ENCODE peak calls at places on chromosomes 4 and X, in seven cellular contexts. One of them, this sample, is unnamed. For H3K4me1, the result is how much of the 10 kb centered on the place peaks cover.

GRCh38 chr4:87835192-87835591 is 2.4 kb downstream of the MEPE start:
- DNase-seq in ovary: no peak
- DNase-seq in tibial artery: no peak
- DNase-seq in IMR-90: no peak
- DNase-seq in OCI-LY7: no peak
- DNase-seq in PC-3: peak
- DNase-seq in cardiac muscle cell: no peak
- DNase-seq in this sample: no peak

GRCh38 chrX:21940356-21940829 is at the start of gene SMS:
- DNase-seq in IMR-90: peak
- DNase-seq in OCI-LY7: peak
- DNase-seq in ovary: peak
- DNase-seq in tibial artery: peak
- DNase-seq in cardiac muscle cell: peak
- DNase-seq in PC-3: peak
- DNase-seq in this sample: peak

GRCh38 chr4:183960021-183960420 is 54.9 kb downstream of the STOX2 start:
- DNase-seq in cardiac muscle cell: peak
- DNase-seq in IMR-90: peak
- DNase-seq in ovary: peak
- DNase-seq in tibial artery: no peak
- DNase-seq in PC-3: peak
- DNase-seq in OCI-LY7: no peak
- DNase-seq in this sample: no peak

GRCh38 chr4:150297861-150298474 is 219.7 kb downstream of the DCLK2 start:
- DNase-seq in ovary: no peak
- DNase-seq in PC-3: peak
- DNase-seq in IMR-90: peak
- DNase-seq in OCI-LY7: peak
- DNase-seq in cardiac muscle cell: peak
- DNase-seq in tibial artery: no peak
- DNase-seq in this sample: no peak

GRCh38 chr4:48653217-48654014 is 126.7 kb downstream of the FRYL start:
- DNase-seq in PC-3: no peak
- DNase-seq in ovary: peak
- DNase-seq in OCI-LY7: no peak
- DNase-seq in cardiac muscle cell: peak
- DNase-seq in tibial artery: peak
- DNase-seq in IMR-90: peak
- DNase-seq in this sample: no peak

GRCh38 chr4:161680146-161680545 is 483.7 kb downstream of the FSTL5 start:
- DNase-seq in PC-3: no peak
- DNase-seq in cardiac muscle cell: no peak
- DNase-seq in ovary: no peak
- DNase-seq in OCI-LY7: no peak
- DNase-seq in IMR-90: no peak
- DNase-seq in tibial artery: no peak
- DNase-seq in this sample: no peak

GRCh38 chrX:94401426-94401825 is 727.4 kb downstream of the FAM133A start:
- DNase-seq in PC-3: no peak
- DNase-seq in cardiac muscle cell: no peak
- DNase-seq in tibial artery: no peak
- DNase-seq in OCI-LY7: no peak
- DNase-seq in ovary: no peak
- DNase-seq in IMR-90: no peak
- DNase-seq in this sample: no peak

GRCh38 chr4:16641971-16642370 is 256.5 kb downstream of the LDB2 start:
- DNase-seq in cardiac muscle cell: peak
- DNase-seq in IMR-90: peak
- DNase-seq in ovary: no peak
- DNase-seq in PC-3: no peak
- DNase-seq in OCI-LY7: no peak
- DNase-seq in tibial artery: no peak
- DNase-seq in this sample: no peak

GRCh38 chr4:1055721-1056590 is 44.5 kb downstream of the FGFRL1 start:
- DNase-seq in IMR-90: peak
- DNase-seq in cardiac muscle cell: peak
- DNase-seq in tibial artery: peak
- DNase-seq in PC-3: no peak
- DNase-seq in ovary: peak
- DNase-seq in OCI-LY7: peak
- DNase-seq in this sample: no peak

GRCh38 chr4:108060686-108061321 is 71.1 kb downstream of the HADH start:
- DNase-seq in ovary: no peak
- DNase-seq in tibial artery: no peak
- DNase-seq in PC-3: no peak
- DNase-seq in cardiac muscle cell: no peak
- DNase-seq in IMR-90: no peak
- DNase-seq in OCI-LY7: no peak
- DNase-seq in this sample: no peak

GRCh38 chr4:152723236-152723635 is 43.4 kb upstream of the TMEM154 start:
- DNase-seq in OCI-LY7: no peak
- DNase-seq in IMR-90: no peak
- DNase-seq in cardiac muscle cell: no peak
- DNase-seq in tibial artery: no peak
- DNase-seq in ovary: no peak
- DNase-seq in PC-3: no peak
- DNase-seq in this sample: no peak

GRCh38 chrX:51893931-51894696 is 691 bp downstream of the MAGED1 start:
- DNase-seq in cardiac muscle cell: peak
- DNase-seq in tibial artery: peak
- DNase-seq in OCI-LY7: peak
- DNase-seq in IMR-90: peak
- DNase-seq in PC-3: peak
- DNase-seq in ovary: no peak
- DNase-seq in this sample: no peak

GRCh38 chrX:17689971-17690409 is 47.3 kb upstream of the SCML1 start:
- DNase-seq in tibial artery: peak
- DNase-seq in cardiac muscle cell: peak
- DNase-seq in PC-3: peak
- DNase-seq in OCI-LY7: peak
- DNase-seq in ovary: peak
- DNase-seq in IMR-90: peak
- DNase-seq in this sample: no peak

GRCh38 chrX:29138003-29138402 is 550.8 kb downstream of the IL1RAPL1 start:
- DNase-seq in OCI-LY7: no peak
- DNase-seq in IMR-90: no peak
- DNase-seq in tibial artery: no peak
- DNase-seq in ovary: no peak
- DNase-seq in PC-3: no peak
- DNase-seq in cardiac muscle cell: no peak
- DNase-seq in this sample: no peak

GRCh38 chr4:1939664-1940509 is 68.7 kb downstream of the NSD2 start:
- DNase-seq in ovary: no peak
- DNase-seq in tibial artery: no peak
- DNase-seq in cardiac muscle cell: peak
- DNase-seq in IMR-90: peak
- DNase-seq in OCI-LY7: no peak
- DNase-seq in PC-3: peak
- DNase-seq in this sample: no peak

GRCh38 chrX:71540801-71541545 is 8.1 kb downstream of the OGT start:
- DNase-seq in ovary: no peak
- DNase-seq in tibial artery: no peak
- DNase-seq in PC-3: no peak
- DNase-seq in cardiac muscle cell: no peak
- DNase-seq in OCI-LY7: peak
- DNase-seq in IMR-90: no peak
- DNase-seq in this sample: no peak

GRCh38 chrX:71543316-71543715 is 10.4 kb downstream of the OGT start:
- DNase-seq in ovary: no peak
- DNase-seq in cardiac muscle cell: peak
- DNase-seq in PC-3: peak
- DNase-seq in tibial artery: no peak
- DNase-seq in IMR-90: peak
- DNase-seq in OCI-LY7: no peak
- DNase-seq in this sample: no peak

GRCh38 chrX:71542825-71543224 is 9.9 kb downstream of the OGT start:
- DNase-seq in ovary: no peak
- DNase-seq in cardiac muscle cell: no peak
- DNase-seq in IMR-90: no peak
- DNase-seq in PC-3: peak
- DNase-seq in OCI-LY7: no peak
- DNase-seq in tibial artery: no peak
- DNase-seq in this sample: no peak

GRCh38 chrX:71541546-71542022 is 8.7 kb downstream of the OGT start:
- DNase-seq in tibial artery: no peak
- DNase-seq in IMR-90: peak
- DNase-seq in PC-3: peak
- DNase-seq in ovary: no peak
- DNase-seq in OCI-LY7: no peak
- DNase-seq in cardiac muscle cell: peak
- DNase-seq in this sample: no peak

GRCh38 chrX:71542411-71542810 is 9.5 kb downstream of the OGT start:
- DNase-seq in IMR-90: peak
- DNase-seq in PC-3: peak
- DNase-seq in ovary: no peak
- DNase-seq in cardiac muscle cell: peak
- DNase-seq in OCI-LY7: no peak
- DNase-seq in tibial artery: no peak
- DNase-seq in this sample: no peak
- H3K4me1 ChIP-seq in IMR-90: under half
- H3K4me1 ChIP-seq in PC-3: half or more
- H3K4me1 ChIP-seq in ovary: under half
- H3K4me1 ChIP-seq in cardiac muscle cell: under half
- H3K4me1 ChIP-seq in OCI-LY7: half or more
- H3K4me1 ChIP-seq in tibial artery: half or more
- H3K4me1 ChIP-seq in this sample: under half

GRCh38 chr4:141306331-141306730 is 85.6 kb downstream of the ZNF330 start:
- DNase-seq in OCI-LY7: no peak
- DNase-seq in ovary: no peak
- DNase-seq in IMR-90: no peak
- DNase-seq in PC-3: no peak
- DNase-seq in tibial artery: no peak
- DNase-seq in cardiac muscle cell: no peak
- DNase-seq in this sample: no peak

GRCh38 chr4:141302926-141303325 is 82.2 kb downstream of the ZNF330 start:
- DNase-seq in ovary: no peak
- DNase-seq in OCI-LY7: no peak
- DNase-seq in cardiac muscle cell: no peak
- DNase-seq in PC-3: no peak
- DNase-seq in IMR-90: no peak
- DNase-seq in tibial artery: no peak
- DNase-seq in this sample: no peak

GRCh38 chr4:141309864-141310263 is 89.2 kb downstream of the ZNF330 start:
- DNase-seq in PC-3: no peak
- DNase-seq in cardiac muscle cell: no peak
- DNase-seq in OCI-LY7: no peak
- DNase-seq in IMR-90: no peak
- DNase-seq in ovary: no peak
- DNase-seq in tibial artery: no peak
- DNase-seq in this sample: no peak

GRCh38 chr4:141304346-141304745 is 83.7 kb downstream of the ZNF330 start:
- DNase-seq in tibial artery: no peak
- DNase-seq in PC-3: no peak
- DNase-seq in IMR-90: no peak
- DNase-seq in OCI-LY7: no peak
- DNase-seq in ovary: no peak
- DNase-seq in cardiac muscle cell: no peak
- DNase-seq in this sample: no peak

GRCh38 chr4:141307241-141307689 is 86.6 kb downstream of the ZNF330 start:
- DNase-seq in tibial artery: peak
- DNase-seq in ovary: no peak
- DNase-seq in OCI-LY7: peak
- DNase-seq in IMR-90: peak
- DNase-seq in cardiac muscle cell: peak
- DNase-seq in PC-3: peak
- DNase-seq in this sample: peak
- TF ChIP-seq CTCF in tibial artery: peak
- TF ChIP-seq CTCF in ovary: no peak
- TF ChIP-seq CTCF in OCI-LY7: peak
- TF ChIP-seq CTCF in IMR-90: peak
- TF ChIP-seq CTCF in cardiac muscle cell: peak
- TF ChIP-seq CTCF in PC-3: peak
- TF ChIP-seq CTCF in this sample: peak

GRCh38 chr4:147054241-147054902 is 108.7 kb upstream of the TTC29 start:
- DNase-seq in cardiac muscle cell: peak
- DNase-seq in ovary: no peak
- DNase-seq in PC-3: peak
- DNase-seq in tibial artery: no peak
- DNase-seq in OCI-LY7: no peak
- DNase-seq in IMR-90: no peak
- DNase-seq in this sample: no peak

GRCh38 chr4:147060171-147060931 is 114.7 kb upstream of the TTC29 start:
- DNase-seq in OCI-LY7: no peak
- DNase-seq in ovary: no peak
- DNase-seq in cardiac muscle cell: peak
- DNase-seq in PC-3: no peak
- DNase-seq in IMR-90: peak
- DNase-seq in tibial artery: no peak
- DNase-seq in this sample: no peak

GRCh38 chr4:147059064-147059731 is 113.5 kb upstream of the TTC29 start:
- DNase-seq in IMR-90: no peak
- DNase-seq in ovary: no peak
- DNase-seq in cardiac muscle cell: no peak
- DNase-seq in OCI-LY7: peak
- DNase-seq in tibial artery: no peak
- DNase-seq in PC-3: no peak
- DNase-seq in this sample: no peak

GRCh38 chr4:147057631-147057980 is 111.9 kb upstream of the TTC29 start:
- DNase-seq in tibial artery: no peak
- DNase-seq in PC-3: peak
- DNase-seq in ovary: no peak
- DNase-seq in IMR-90: peak
- DNase-seq in OCI-LY7: peak
- DNase-seq in cardiac muscle cell: peak
- DNase-seq in this sample: no peak

DNA sequence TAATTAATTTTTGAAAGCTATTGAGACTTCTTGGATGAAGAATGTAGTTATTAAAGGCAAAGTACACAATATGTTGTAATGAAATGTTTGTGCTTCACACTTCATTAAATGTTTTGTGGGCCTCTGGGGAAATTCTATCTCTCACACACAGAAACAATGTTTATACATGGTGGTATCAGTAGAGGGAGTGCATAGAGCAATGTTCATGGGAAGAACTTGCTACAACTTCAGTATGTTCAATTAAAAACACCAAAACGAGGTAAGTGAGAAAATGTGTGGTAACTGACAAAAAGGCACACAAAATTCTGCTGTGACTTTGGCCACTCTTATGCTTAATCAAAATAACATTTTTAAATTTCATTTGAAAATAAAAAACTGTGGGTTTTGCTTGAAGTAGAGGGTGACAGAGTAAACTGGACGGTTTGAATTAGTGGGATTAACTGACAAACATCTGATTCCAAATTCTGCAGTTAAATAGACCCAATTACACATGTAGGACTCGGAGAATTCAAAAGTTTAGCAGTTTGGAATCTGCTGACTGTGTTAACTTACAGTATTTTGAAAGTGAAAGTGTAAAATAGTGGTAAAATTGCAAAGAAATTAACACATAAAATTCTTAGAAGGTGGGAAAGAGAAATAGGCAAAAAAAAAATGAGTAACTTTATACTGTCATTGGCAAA is 111.4 kb upstream of the TTC29 start:
- DNase-seq in PC-3: peak
- DNase-seq in IMR-90: peak
- DNase-seq in ovary: no peak
- DNase-seq in tibial artery: no peak
- DNase-seq in OCI-LY7: peak
- DNase-seq in cardiac muscle cell: peak
- DNase-seq in this sample: no peak
- H3K27ac ChIP-seq in PC-3: no peak
- H3K27ac ChIP-seq in IMR-90: peak
- H3K27ac ChIP-seq in ovary: no peak
- H3K27ac ChIP-seq in tibial artery: peak
- H3K27ac ChIP-seq in OCI-LY7: no peak
- H3K27ac ChIP-seq in cardiac muscle cell: no peak
- H3K27ac ChIP-seq in this sample: peak

GRCh38 chrX:132127748-132128147 is at the start of gene FRMD7:
- DNase-seq in tibial artery: no peak
- DNase-seq in PC-3: no peak
- DNase-seq in cardiac muscle cell: peak
- DNase-seq in IMR-90: no peak
- DNase-seq in ovary: no peak
- DNase-seq in OCI-LY7: no peak
- DNase-seq in this sample: no peak
- H3K4me1 ChIP-seq in tibial artery: under half
- H3K4me1 ChIP-seq in PC-3: under half
- H3K4me1 ChIP-seq in cardiac muscle cell: under half
- H3K4me1 ChIP-seq in IMR-90: under half
- H3K4me1 ChIP-seq in ovary: under half
- H3K4me1 ChIP-seq in OCI-LY7: under half
- H3K4me1 ChIP-seq in this sample: under half

This sample was measured in lower lobe of right lung.